ENCODE peak calls at places on chromosomes 1 and 21, in seven cellular contexts. J is NCI-H2107; I is ELR; X is hypothalamus; S is stimulated activated CD8-positive, alpha-beta memory T cell treated with anti-CD3 and anti-CD28 coated beads, Interleukin-7, amount 100 ng/mL, for 1 hour; H is lower leg skin; W is heart right ventricle. Z is an unnamed sample.

GRCh38 chr1:40665335-40666171 is at the start of gene RIMS3:
- DNase-seq in J (peak), I (peak), X (peak), S (peak), H (peak), W (peak), Z (no peak)

GRCh38 chr1:111199329-111199728 is 1.1 kb downstream of the DENND2D start:
- DNase-seq in J (no peak), I (no peak), X (no peak), S (no peak), H (no peak), W (no peak), Z (no peak)

GRCh38 chr1:3501856-3502665 is 47.6 kb downstream of the ARHGEF16 start:
- DNase-seq in J (no peak), I (peak), X (peak), S (no peak), H (peak), W (peak), Z (no peak)

GRCh38 chr1:226973898-226974543 is 33.9 kb downstream of the COQ8A start:
- DNase-seq in J (no peak), I (no peak), X (no peak), S (no peak), H (no peak), W (peak), Z (no peak)

GRCh38 chr1:203380395-203381150 is 29.7 kb upstream of the FMOD start:
- DNase-seq in J (no peak), I (no peak), X (no peak), S (no peak), H (no peak), W (no peak), Z (no peak)

GRCh38 chr1:156945881-156946661 is 25.6 kb downstream of the LRRC71 start:
- DNase-seq in J (no peak), I (no peak), X (no peak), S (no peak), H (no peak), W (no peak), Z (no peak)

GRCh38 chr21:45655071-45655470 is 11.5 kb downstream of the PCBP3 start:
- DNase-seq in J (no peak), I (peak), X (no peak), S (no peak), H (no peak), W (no peak), Z (no peak)

GRCh38 chr1:213689260-213689659 is 298.5 kb upstream of the PROX1 start:
- DNase-seq in J (no peak), I (no peak), X (no peak), S (no peak), H (no peak), W (no peak), Z (no peak)

GRCh38 chr1:54606096-54606989 is 17.0 kb downstream of the FAM151A start:
- DNase-seq in J (no peak), I (no peak), X (no peak), S (no peak), H (no peak), W (no peak), Z (no peak)

GRCh38 chr1:16187748-16188401 is 24.6 kb downstream of the ARHGEF19 start:
- DNase-seq in J (peak), I (peak), X (peak), S (peak), H (no peak), W (peak), Z (no peak)

GRCh38 chr1:35220976-35221375 is 28.0 kb upstream of the SFPQ start:
- DNase-seq in J (no peak), I (peak), X (no peak), S (no peak), H (no peak), W (no peak), Z (no peak)

GRCh38 chr1:162182090-162182489 is 112.6 kb downstream of the NOS1AP start:
- DNase-seq in J (no peak), I (no peak), X (no peak), S (no peak), H (no peak), W (no peak), Z (no peak)

GRCh38 chr1:169060906-169061683 is 45.4 kb upstream of the ATP1B1 start:
- DNase-seq in J (no peak), I (no peak), X (no peak), S (no peak), H (peak), W (no peak), Z (no peak)

GRCh38 chr1:203682401-203683383 is 56.1 kb downstream of the ATP2B4 start:
- DNase-seq in J (no peak), I (peak), X (no peak), S (no peak), H (no peak), W (no peak), Z (no peak)

GRCh38 chr1:235136111-235136510 is 7.5 kb upstream of the TOMM20 start:
- DNase-seq in J (no peak), I (no peak), X (no peak), S (no peak), H (no peak), W (no peak), Z (no peak)

GRCh38 chr1:159005161-159005560 is 4.5 kb upstream of the IFI16 start:
- DNase-seq in J (no peak), I (no peak), X (no peak), S (no peak), H (no peak), W (no peak), Z (no peak)

GRCh38 chr1:167661527-167662436 is 31.8 kb downstream of the RCSD1 start:
- DNase-seq in J (no peak), I (peak), X (no peak), S (no peak), H (no peak), W (no peak), Z (no peak)

GRCh38 chr1:45969866-45970265 is 162.6 kb downstream of the PIK3R3 start:
- DNase-seq in J (no peak), I (no peak), X (no peak), S (no peak), H (no peak), W (no peak), Z (no peak)

GRCh38 chr1:44103270-44104131 is 15.1 kb upstream of the KLF17 start:
- DNase-seq in J (no peak), I (no peak), X (no peak), S (no peak), H (no peak), W (no peak), Z (no peak)

Z was measured in retinal pigment epithelial cell.